ENCODE peak calls at places on chromosomes 12 and 14, in six cellular contexts. W, Z, K, Y, S and A are unnamed samples.

GRCh38 chr12:44876554-44877275 is 600 bp upstream of the NELL2 start:
- DNase-seq in W (peak; percentile 46), Z (no peak), K (no peak), Y (no peak), S (no peak), A (no peak)

GRCh38 chr12:94230357-94230905 is 82.1 kb downstream of the PLXNC1 start:
- DNase-seq in W (no peak), Z (no peak), K (no peak), Y (no peak), S (no peak), A (no peak)

GRCh38 chr14:69880051-69880487 is 853 bp downstream of the SMOC1 start:
- DNase-seq in W (no peak), Z (no peak), K (no peak), Y (no peak), S (no peak), A (no peak)

GRCh38 chr12:104704224-104704623 is 247.5 kb downstream of the CHST11 start:
- DNase-seq in W (no peak), Z (no peak), K (no peak), Y (no peak), S (no peak), A (no peak)

GRCh38 chr12:1844223-1844622 is 23.9 kb downstream of the LRTM2 start:
- DNase-seq in W (no peak), Z (no peak), K (no peak), Y (no peak), S (no peak), A (peak; percentile 36)

GRCh38 chr12:12004524-12004923 is 66.2 kb upstream of the BCL2L14 start:
- DNase-seq in W (no peak), Z (no peak), K (no peak), Y (no peak), S (no peak), A (no peak)

GRCh38 chr14:56127156-56127555 is 8.9 kb downstream of the PELI2 start:
- DNase-seq in W (no peak), Z (no peak), K (no peak), Y (no peak), S (no peak), A (no peak)

GRCh38 chr14:101032433-101032832 is 128.9 kb upstream of the RTL1 start:
- DNase-seq in W (no peak), Z (no peak), K (no peak), Y (no peak), S (no peak), A (no peak)

GRCh38 chr14:67251573-67252226 is 10.5 kb downstream of the PALS1 start:
- DNase-seq in W (no peak), Z (no peak), K (no peak), Y (no peak), S (no peak), A (no peak)

GRCh38 chr14:90412058-90412457 is 15.2 kb downstream of the CALM1 start:
- DNase-seq in W (no peak), Z (no peak), K (no peak), Y (no peak), S (no peak), A (no peak)

GRCh38 chr12:3694673-3695072 is 58.2 kb downstream of the CRACR2A start:
- DNase-seq in W (no peak), Z (no peak), K (no peak), Y (no peak), S (no peak), A (no peak)

GRCh38 chr14:69877492-69877891 is 1.7 kb upstream of the SMOC1 start:
- DNase-seq in W (no peak), Z (no peak), K (no peak), Y (no peak), S (no peak), A (no peak)

GRCh38 chr14:104746071-104746545 is 6.8 kb upstream of the SIVA1 start:
- DNase-seq in W (no peak), Z (no peak), K (no peak), Y (no peak), S (no peak), A (no peak)

DNA sequence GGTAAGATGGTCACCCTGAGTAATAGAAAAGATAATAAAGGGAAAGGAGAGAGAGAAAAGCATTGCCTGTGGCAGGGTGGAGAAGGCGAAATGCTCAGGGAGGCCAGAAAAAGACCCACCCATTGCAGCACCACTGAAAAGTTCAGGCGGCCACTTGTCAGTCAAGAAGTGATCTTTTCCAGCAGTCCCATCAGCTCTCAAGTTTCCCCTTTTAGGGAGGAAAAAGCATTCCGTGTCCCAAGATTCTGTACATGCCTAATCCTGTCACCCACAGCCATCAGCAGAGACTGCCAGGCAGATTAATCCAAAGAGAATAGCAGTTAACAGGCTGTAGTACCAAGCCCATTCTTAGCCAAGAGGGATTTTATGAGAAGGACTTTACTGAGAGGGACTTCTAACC is 11.9 kb downstream of the SLC38A1 start:
- DNase-seq in W (no peak), Z (no peak), K (no peak), Y (no peak), S (no peak), A (no peak)
- H3K4me1 ChIP-seq in W (peaks cover 38% of the 10 kb centered on the region), Z (peaks cover 63% of the 10 kb centered on the region), K (no peaks in the 10 kb centered on the region), Y (peaks cover 22% of the 10 kb centered on the region), S (peaks cover 38% of the 10 kb centered on the region), A (peaks cover 6% of the 10 kb centered on the region)

GRCh38 chr14:94995551-94995950 is 161.8 kb downstream of the DICER1 start:
- DNase-seq in W (no peak), Z (no peak), K (no peak), Y (no peak), S (no peak), A (no peak)

GRCh38 chr14:94994245-94994644 is 163.1 kb downstream of the DICER1 start:
- DNase-seq in W (no peak), Z (no peak), K (no peak), Y (no peak), S (no peak), A (no peak)

GRCh38 chr14:94998702-94999101 is 158.6 kb downstream of the DICER1 start:
- DNase-seq in W (no peak), Z (no peak), K (no peak), Y (no peak), S (no peak), A (no peak)

GRCh38 chr14:95003099-95003960 is 154.0 kb downstream of the DICER1 start:
- DNase-seq in W (no peak), Z (no peak), K (no peak), Y (no peak), S (no peak), A (no peak)

DNA sequence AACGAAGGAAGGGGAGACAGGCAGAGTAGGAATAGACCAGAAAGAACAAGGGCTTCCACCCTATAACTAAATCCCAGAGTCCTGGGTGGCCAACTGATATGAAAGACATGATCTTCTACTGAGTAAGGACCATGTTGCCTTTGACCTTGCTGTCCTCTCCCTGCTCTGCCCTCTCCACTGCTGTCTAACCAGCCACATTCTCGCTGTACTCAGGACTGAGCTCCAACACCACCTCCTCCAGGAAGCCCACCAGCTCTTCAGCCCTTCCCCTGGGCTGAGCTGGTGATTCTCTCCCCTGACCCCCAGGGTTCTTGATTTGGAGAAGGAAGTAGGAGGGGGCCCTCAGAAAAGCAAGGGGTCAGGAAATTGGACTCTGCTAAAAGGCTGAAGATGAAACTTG is 159.2 kb downstream of the DICER1 start:
- DNase-seq in W (no peak), Z (no peak), K (no peak), Y (no peak), S (no peak), A (no peak)
- H3K27ac ChIP-seq in W (no peak overlapping the region), Z (no peak overlapping the region), K (no peak overlapping the region), Y (no peak overlapping the region), S (no peak overlapping the region), A (no peak overlapping the region)

GRCh38 chr12:22188431-22188830 is 142.4 kb downstream of the CMAS start:
- DNase-seq in W (no peak), Z (no peak), K (no peak), Y (no peak), S (no peak), A (no peak)
- H3K4me3 ChIP-seq in W (no peak overlapping the region), Z (no peak overlapping the region), K (no peak overlapping the region), Y (no peak overlapping the region), S (no peak overlapping the region), A (no peak overlapping the region)

DNA sequence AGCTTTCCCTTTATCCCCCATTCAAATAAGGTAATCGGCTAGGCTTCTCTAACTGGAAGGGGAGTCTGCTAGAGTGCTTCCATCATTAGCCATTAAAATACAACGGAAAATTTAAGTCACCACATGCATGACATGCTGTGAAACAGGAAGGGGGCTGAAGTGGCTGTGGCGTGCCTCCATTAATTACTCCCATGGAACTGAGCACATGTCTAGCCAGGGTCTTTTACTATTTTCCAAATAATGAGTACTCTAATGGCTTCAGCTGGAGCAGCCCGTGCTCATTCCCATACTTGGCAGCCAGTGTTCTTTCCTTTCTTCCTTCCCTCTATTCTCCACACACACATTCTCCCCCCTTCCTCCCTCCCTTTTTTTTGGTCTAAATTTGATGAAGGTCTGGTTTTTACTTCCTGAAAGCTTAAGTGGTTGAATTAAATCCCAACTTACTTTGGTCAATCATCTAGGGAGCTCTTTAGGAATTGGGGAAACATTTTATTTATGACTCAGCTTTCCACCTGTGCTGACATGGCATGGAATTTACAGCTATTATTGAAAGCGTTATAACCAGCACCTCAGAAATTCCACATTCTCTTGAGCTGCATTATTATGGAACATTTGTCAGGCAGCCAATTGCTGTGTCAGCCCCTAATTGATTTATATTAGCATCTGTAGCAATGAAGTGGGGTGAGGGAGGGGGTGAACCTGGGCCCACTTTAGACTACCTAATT is 72.3 kb downstream of the LRIG3 start:
- DNase-seq in W (no peak), Z (no peak), K (no peak), Y (no peak), S (no peak), A (no peak)
- H3K4me1 ChIP-seq in W (no peaks in the 10 kb centered on the region), Z (no peaks in the 10 kb centered on the region), K (no peaks in the 10 kb centered on the region), Y (no peaks in the 10 kb centered on the region), S (no peaks in the 10 kb centered on the region), A (no peaks in the 10 kb centered on the region)

DNA sequence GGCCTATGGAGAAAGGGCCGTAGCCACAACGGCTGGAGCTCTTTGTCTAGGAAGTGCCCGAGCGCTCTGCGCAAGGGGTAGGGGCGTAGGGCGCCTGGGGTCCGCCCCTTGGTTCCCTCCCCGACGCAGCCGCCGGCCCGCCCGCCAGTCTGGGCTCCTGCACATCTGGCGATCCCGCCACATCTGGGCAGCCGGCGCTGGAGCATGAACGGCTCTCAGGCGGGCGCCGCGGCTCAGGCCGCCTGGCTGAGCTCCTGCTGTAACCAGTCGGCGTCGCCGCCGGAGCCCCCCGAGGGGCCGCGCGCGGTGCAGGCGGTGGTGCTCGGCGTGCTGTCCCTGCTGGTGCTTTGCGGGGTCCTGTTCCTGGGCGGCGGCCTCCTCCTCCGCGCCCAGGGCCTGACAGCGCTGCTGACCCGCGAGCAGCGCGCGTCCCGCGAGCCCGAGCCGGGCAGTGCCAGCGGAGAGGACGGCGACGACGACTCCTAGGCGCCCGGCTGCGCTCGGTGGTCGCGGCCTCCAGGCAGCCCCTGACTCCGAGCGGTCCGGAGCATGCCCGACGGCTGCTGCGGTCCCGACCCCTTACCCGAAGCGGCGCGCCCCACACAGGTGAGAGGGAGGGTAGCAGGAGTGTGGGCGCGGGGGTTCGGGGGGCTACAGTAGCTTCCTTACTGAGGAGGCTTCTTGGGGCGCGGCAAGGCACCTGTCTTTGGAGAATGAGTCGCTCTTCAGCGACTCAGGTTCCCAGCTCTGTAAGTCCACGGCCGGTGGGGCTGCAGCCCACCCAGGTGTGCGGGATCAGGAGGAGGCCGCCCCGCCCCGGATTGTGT is at the start of gene SMIM41:
- DNase-seq in W (no peak), Z (no peak), K (no peak), Y (no peak), S (no peak), A (peak; percentile 43)
- H3K27ac ChIP-seq in W (no peak within 1 kb of the TSS), Z (peak within 1 kb of the TSS; percentile 80), K (peak within 1 kb of the TSS; percentile 33), Y (peak within 1 kb of the TSS; percentile 63), S (no peak within 1 kb of the TSS), A (peak within 1 kb of the TSS; percentile 81)

GRCh38 chr14:106317593-106317992 is 791.2 kb downstream of the TMEM121 start:
- DNase-seq in W (no peak), Z (no peak), K (no peak), Y (no peak), S (no peak), A (no peak)

GRCh38 chr14:106318700-106319099 is 792.3 kb downstream of the TMEM121 start:
- DNase-seq in W (no peak), Z (no peak), K (no peak), Y (no peak), S (no peak), A (no peak)
- H3K4me3 ChIP-seq in W (no peak overlapping the region), Z (no peak overlapping the region), K (no peak overlapping the region), Y (no peak overlapping the region), S (no peak overlapping the region), A (no peak overlapping the region)